ENCODE peak calls at places on chromosome X, in six cellular contexts. One of them, this sample, is unnamed.

GRCh38 chrX:131841496-131842410 is 181.3 kb upstream of the STK26 start:
- DNase-seq in lung: peak; percentile 52
- DNase-seq in HTR-8/SVneo: peak; percentile 21
- DNase-seq in SK-N-SH: peak; percentile 81
- DNase-seq in activated CD4-positive, alpha-beta T cell treated with anti-CD3 and anti-CD28 coated beads, Interleukin-2, amount 10 ng/mL, durations not matched to agents 7 days and 5 days: peak; percentile 36
- DNase-seq in globus pallidus: no peak
- DNase-seq in this sample: no peak

GRCh38 chrX:104098919-104099318 is 13.4 kb upstream of the ZCCHC18 start:
- DNase-seq in activated CD4-positive, alpha-beta T cell treated with anti-CD3 and anti-CD28 coated beads, Interleukin-2, amount 10 ng/mL, durations not matched to agents 7 days and 5 days: no peak
- DNase-seq in SK-N-SH: no peak
- DNase-seq in lung: no peak
- DNase-seq in HTR-8/SVneo: no peak
- DNase-seq in globus pallidus: no peak
- DNase-seq in this sample: no peak

GRCh38 chrX:32293962-32294708 is 917.2 kb downstream of the DMD start:
- DNase-seq in lung: no peak
- DNase-seq in globus pallidus: no peak
- DNase-seq in SK-N-SH: no peak
- DNase-seq in activated CD4-positive, alpha-beta T cell treated with anti-CD3 and anti-CD28 coated beads, Interleukin-2, amount 10 ng/mL, durations not matched to agents 7 days and 5 days: no peak
- DNase-seq in HTR-8/SVneo: no peak
- DNase-seq in this sample: no peak

GRCh38 chrX:100980608-100981497 is 11.3 kb downstream of the ARL13A start:
- DNase-seq in activated CD4-positive, alpha-beta T cell treated with anti-CD3 and anti-CD28 coated beads, Interleukin-2, amount 10 ng/mL, durations not matched to agents 7 days and 5 days: no peak
- DNase-seq in globus pallidus: no peak
- DNase-seq in HTR-8/SVneo: no peak
- DNase-seq in lung: peak; percentile 55
- DNase-seq in SK-N-SH: no peak
- DNase-seq in this sample: no peak

GRCh38 chrX:78476701-78477100 is 149.3 kb upstream of the CYSLTR1 start:
- DNase-seq in HTR-8/SVneo: no peak
- DNase-seq in activated CD4-positive, alpha-beta T cell treated with anti-CD3 and anti-CD28 coated beads, Interleukin-2, amount 10 ng/mL, durations not matched to agents 7 days and 5 days: no peak
- DNase-seq in SK-N-SH: no peak
- DNase-seq in globus pallidus: no peak
- DNase-seq in lung: no peak
- DNase-seq in this sample: no peak

GRCh38 chrX:341541-342101 is 23.0 kb upstream of the GTPBP6 start:
- DNase-seq in HTR-8/SVneo: no peak
- DNase-seq in activated CD4-positive, alpha-beta T cell treated with anti-CD3 and anti-CD28 coated beads, Interleukin-2, amount 10 ng/mL, durations not matched to agents 7 days and 5 days: no peak
- DNase-seq in SK-N-SH: no peak
- DNase-seq in lung: no peak
- DNase-seq in globus pallidus: no peak
- DNase-seq in this sample: no peak

GRCh38 chrX:11239230-11239629 is 54.0 kb upstream of the AMELX start:
- DNase-seq in globus pallidus: no peak
- DNase-seq in SK-N-SH: peak; percentile 7
- DNase-seq in activated CD4-positive, alpha-beta T cell treated with anti-CD3 and anti-CD28 coated beads, Interleukin-2, amount 10 ng/mL, durations not matched to agents 7 days and 5 days: no peak
- DNase-seq in HTR-8/SVneo: no peak
- DNase-seq in lung: no peak
- DNase-seq in this sample: no peak

GRCh38 chrX:136039968-136040367 is 54.7 kb downstream of the SLC9A6 start:
- DNase-seq in activated CD4-positive, alpha-beta T cell treated with anti-CD3 and anti-CD28 coated beads, Interleukin-2, amount 10 ng/mL, durations not matched to agents 7 days and 5 days: no peak
- DNase-seq in globus pallidus: no peak
- DNase-seq in SK-N-SH: no peak
- DNase-seq in lung: no peak
- DNase-seq in HTR-8/SVneo: no peak
- DNase-seq in this sample: no peak

GRCh38 chrX:47644557-47645091 is 5.7 kb downstream of the ELK1 start:
- DNase-seq in globus pallidus: no peak
- DNase-seq in HTR-8/SVneo: no peak
- DNase-seq in lung: no peak
- DNase-seq in activated CD4-positive, alpha-beta T cell treated with anti-CD3 and anti-CD28 coated beads, Interleukin-2, amount 10 ng/mL, durations not matched to agents 7 days and 5 days: no peak
- DNase-seq in SK-N-SH: peak; percentile 65
- DNase-seq in this sample: no peak

GRCh38 chrX:14932136-14932535 is 58.9 kb downstream of the MOSPD2 start:
- DNase-seq in globus pallidus: no peak
- DNase-seq in HTR-8/SVneo: no peak
- DNase-seq in activated CD4-positive, alpha-beta T cell treated with anti-CD3 and anti-CD28 coated beads, Interleukin-2, amount 10 ng/mL, durations not matched to agents 7 days and 5 days: no peak
- DNase-seq in SK-N-SH: no peak
- DNase-seq in lung: no peak
- DNase-seq in this sample: no peak

GRCh38 chrX:120560842-120561633 is at the start of gene CUL4B:
- DNase-seq in lung: peak; percentile 93
- DNase-seq in globus pallidus: peak; percentile 94
- DNase-seq in SK-N-SH: peak; percentile 88
- DNase-seq in activated CD4-positive, alpha-beta T cell treated with anti-CD3 and anti-CD28 coated beads, Interleukin-2, amount 10 ng/mL, durations not matched to agents 7 days and 5 days: peak; percentile 94
- DNase-seq in HTR-8/SVneo: peak; percentile 42
- DNase-seq in this sample: peak; percentile 79

GRCh38 chrX:391717-392691 is 5.3 kb upstream of the PPP2R3B start:
- DNase-seq in globus pallidus: no peak
- DNase-seq in lung: no peak
- DNase-seq in activated CD4-positive, alpha-beta T cell treated with anti-CD3 and anti-CD28 coated beads, Interleukin-2, amount 10 ng/mL, durations not matched to agents 7 days and 5 days: no peak
- DNase-seq in SK-N-SH: no peak
- DNase-seq in HTR-8/SVneo: no peak
- DNase-seq in this sample: no peak

GRCh38 chrX:25523574-25523973 is 507.8 kb upstream of the ARX start:
- DNase-seq in activated CD4-positive, alpha-beta T cell treated with anti-CD3 and anti-CD28 coated beads, Interleukin-2, amount 10 ng/mL, durations not matched to agents 7 days and 5 days: peak; percentile 5
- DNase-seq in SK-N-SH: peak; percentile 37
- DNase-seq in HTR-8/SVneo: peak; percentile 53
- DNase-seq in lung: no peak
- DNase-seq in globus pallidus: peak; percentile 16
- DNase-seq in this sample: no peak

GRCh38 chrX:122055979-122056715 is 1008.7 kb downstream of the GLUD2 start:
- DNase-seq in lung: no peak
- DNase-seq in activated CD4-positive, alpha-beta T cell treated with anti-CD3 and anti-CD28 coated beads, Interleukin-2, amount 10 ng/mL, durations not matched to agents 7 days and 5 days: no peak
- DNase-seq in SK-N-SH: peak; percentile 6
- DNase-seq in HTR-8/SVneo: no peak
- DNase-seq in globus pallidus: no peak
- DNase-seq in this sample: no peak

GRCh38 chrX:153726286-153727107 is 1.8 kb downstream of the ABCD1 start:
- DNase-seq in HTR-8/SVneo: no peak
- DNase-seq in SK-N-SH: peak; percentile 80
- DNase-seq in activated CD4-positive, alpha-beta T cell treated with anti-CD3 and anti-CD28 coated beads, Interleukin-2, amount 10 ng/mL, durations not matched to agents 7 days and 5 days: peak; percentile 61
- DNase-seq in lung: peak; percentile 60
- DNase-seq in globus pallidus: peak; percentile 37
- DNase-seq in this sample: peak; percentile 38

GRCh38 chrX:155048997-155049619 is 21.8 kb downstream of the CMC4 start:
- DNase-seq in globus pallidus: peak; percentile 59
- DNase-seq in activated CD4-positive, alpha-beta T cell treated with anti-CD3 and anti-CD28 coated beads, Interleukin-2, amount 10 ng/mL, durations not matched to agents 7 days and 5 days: peak; percentile 54
- DNase-seq in HTR-8/SVneo: peak; percentile 21
- DNase-seq in lung: peak; percentile 38
- DNase-seq in SK-N-SH: peak; percentile 39
- DNase-seq in this sample: no peak

GRCh38 chrX:69618803-69619202 is 2.9 kb downstream of the EDA start:
- DNase-seq in lung: no peak
- DNase-seq in HTR-8/SVneo: no peak
- DNase-seq in activated CD4-positive, alpha-beta T cell treated with anti-CD3 and anti-CD28 coated beads, Interleukin-2, amount 10 ng/mL, durations not matched to agents 7 days and 5 days: peak; percentile 8
- DNase-seq in SK-N-SH: peak; percentile 17
- DNase-seq in globus pallidus: peak; percentile 54
- DNase-seq in this sample: no peak

GRCh38 chrX:18607966-18608365 is 63.9 kb downstream of the RS1 start:
- DNase-seq in globus pallidus: no peak
- DNase-seq in SK-N-SH: no peak
- DNase-seq in activated CD4-positive, alpha-beta T cell treated with anti-CD3 and anti-CD28 coated beads, Interleukin-2, amount 10 ng/mL, durations not matched to agents 7 days and 5 days: no peak
- DNase-seq in lung: no peak
- DNase-seq in HTR-8/SVneo: no peak
- DNase-seq in this sample: no peak

GRCh38 chrX:9378980-9379696 is 85.7 kb upstream of the TBL1X start:
- DNase-seq in lung: no peak
- DNase-seq in SK-N-SH: no peak
- DNase-seq in activated CD4-positive, alpha-beta T cell treated with anti-CD3 and anti-CD28 coated beads, Interleukin-2, amount 10 ng/mL, durations not matched to agents 7 days and 5 days: no peak
- DNase-seq in HTR-8/SVneo: no peak
- DNase-seq in globus pallidus: no peak
- DNase-seq in this sample: no peak

GRCh38 chrX:23784487-23785301 is 1.7 kb downstream of the SAT1 start:
- DNase-seq in activated CD4-positive, alpha-beta T cell treated with anti-CD3 and anti-CD28 coated beads, Interleukin-2, amount 10 ng/mL, durations not matched to agents 7 days and 5 days: peak; percentile 13
- DNase-seq in lung: no peak
- DNase-seq in HTR-8/SVneo: peak; percentile 56
- DNase-seq in globus pallidus: no peak
- DNase-seq in SK-N-SH: no peak
- DNase-seq in this sample: no peak

GRCh38 chrX:118189628-118190027 is 73.0 kb upstream of the KLHL13 start:
- DNase-seq in lung: no peak
- DNase-seq in SK-N-SH: peak; percentile 20
- DNase-seq in HTR-8/SVneo: no peak
- DNase-seq in globus pallidus: no peak
- DNase-seq in activated CD4-positive, alpha-beta T cell treated with anti-CD3 and anti-CD28 coated beads, Interleukin-2, amount 10 ng/mL, durations not matched to agents 7 days and 5 days: no peak
- DNase-seq in this sample: no peak

GRCh38 chrX:150664290-150664689 is 28.9 kb upstream of the MTMR1 start:
- DNase-seq in activated CD4-positive, alpha-beta T cell treated with anti-CD3 and anti-CD28 coated beads, Interleukin-2, amount 10 ng/mL, durations not matched to agents 7 days and 5 days: no peak
- DNase-seq in lung: peak; percentile 54
- DNase-seq in HTR-8/SVneo: no peak
- DNase-seq in globus pallidus: no peak
- DNase-seq in SK-N-SH: peak; percentile 16
- DNase-seq in this sample: no peak

GRCh38 chrX:103688949-103689348 is 2.5 kb upstream of the MORF4L2 start:
- DNase-seq in lung: no peak
- DNase-seq in globus pallidus: peak; percentile 77
- DNase-seq in SK-N-SH: peak; percentile 27
- DNase-seq in activated CD4-positive, alpha-beta T cell treated with anti-CD3 and anti-CD28 coated beads, Interleukin-2, amount 10 ng/mL, durations not matched to agents 7 days and 5 days: no peak
- DNase-seq in HTR-8/SVneo: no peak
- DNase-seq in this sample: no peak

GRCh38 chrX:154348114-154348531 is 26.3 kb downstream of the FLNA start:
- DNase-seq in activated CD4-positive, alpha-beta T cell treated with anti-CD3 and anti-CD28 coated beads, Interleukin-2, amount 10 ng/mL, durations not matched to agents 7 days and 5 days: no peak
- DNase-seq in SK-N-SH: no peak
- DNase-seq in HTR-8/SVneo: no peak
- DNase-seq in lung: no peak
- DNase-seq in globus pallidus: no peak
- DNase-seq in this sample: no peak

GRCh38 chrX:20515841-20516461 is 249.2 kb upstream of the RPS6KA3 start:
- DNase-seq in activated CD4-positive, alpha-beta T cell treated with anti-CD3 and anti-CD28 coated beads, Interleukin-2, amount 10 ng/mL, durations not matched to agents 7 days and 5 days: peak; percentile 26
- DNase-seq in HTR-8/SVneo: peak; percentile 67
- DNase-seq in SK-N-SH: no peak
- DNase-seq in lung: no peak
- DNase-seq in globus pallidus: no peak
- DNase-seq in this sample: no peak

GRCh38 chrX:46251755-46252154 is 293.5 kb downstream of the ZNF674 start:
- DNase-seq in HTR-8/SVneo: peak; percentile 43
- DNase-seq in globus pallidus: no peak
- DNase-seq in activated CD4-positive, alpha-beta T cell treated with anti-CD3 and anti-CD28 coated beads, Interleukin-2, amount 10 ng/mL, durations not matched to agents 7 days and 5 days: no peak
- DNase-seq in SK-N-SH: no peak
- DNase-seq in lung: no peak
- DNase-seq in this sample: no peak

GRCh38 chrX:131677655-131678628 is 134.1 kb downstream of the OR13H1 start:
- DNase-seq in HTR-8/SVneo: peak; percentile 12
- DNase-seq in lung: no peak
- DNase-seq in SK-N-SH: peak; percentile 74
- DNase-seq in activated CD4-positive, alpha-beta T cell treated with anti-CD3 and anti-CD28 coated beads, Interleukin-2, amount 10 ng/mL, durations not matched to agents 7 days and 5 days: peak; percentile 45
- DNase-seq in globus pallidus: peak; percentile 4
- DNase-seq in this sample: no peak

GRCh38 chrX:133857648-133858269 is 127.6 kb downstream of the GPC3 start:
- DNase-seq in globus pallidus: no peak
- DNase-seq in SK-N-SH: no peak
- DNase-seq in HTR-8/SVneo: no peak
- DNase-seq in activated CD4-positive, alpha-beta T cell treated with anti-CD3 and anti-CD28 coated beads, Interleukin-2, amount 10 ng/mL, durations not matched to agents 7 days and 5 days: no peak
- DNase-seq in lung: no peak
- DNase-seq in this sample: no peak

GRCh38 chrX:114087543-114087942 is 496.3 kb upstream of the HTR2C start:
- DNase-seq in SK-N-SH: no peak
- DNase-seq in globus pallidus: no peak
- DNase-seq in HTR-8/SVneo: no peak
- DNase-seq in activated CD4-positive, alpha-beta T cell treated with anti-CD3 and anti-CD28 coated beads, Interleukin-2, amount 10 ng/mL, durations not matched to agents 7 days and 5 days: no peak
- DNase-seq in lung: no peak
- DNase-seq in this sample: no peak